ENCODE peak calls at places on chromosomes 6 and 20, in eight cellular contexts. G is tibial artery, X is fibroblast of the aortic adventitia, A is A549, B is GM12878, F is IMR-90, C is spleen, K is ovary. W is an unnamed sample.

GRCh38 chr6:72564231-72564630 is 57.6 kb upstream of the KCNQ5 start:
- DNase-seq in K (no peak), B (no peak), X (no peak), C (no peak), A (no peak), G (no peak), F (peak), W (no peak)

GRCh38 chr6:7236312-7237209 is 76.4 kb downstream of the SSR1 start:
- DNase-seq in C (no peak), F (no peak), B (peak), G (no peak), X (no peak), A (no peak), K (no peak), W (peak)

GRCh38 chr6:132504757-132505156 is 8.2 kb downstream of the STX7 start:
- DNase-seq in C (no peak), A (no peak), X (no peak), G (no peak), K (no peak), F (no peak), B (no peak), W (no peak)

GRCh38 chr6:108114861-108115597 is 40.5 kb upstream of the OSTM1 start:
- DNase-seq in F (peak), B (no peak), A (peak), X (peak), G (peak), K (peak), C (peak), W (no peak)

GRCh38 chr6:24431045-24431451 is 28.3 kb downstream of the MRS2 start:
- DNase-seq in B (no peak), X (peak), C (no peak), K (no peak), A (peak), F (peak), G (no peak), W (no peak)

GRCh38 chr6:1390071-1390804 is 862 bp downstream of the FOXF2 start:
- DNase-seq in B (no peak), A (peak), F (peak), K (no peak), C (peak), X (peak), G (no peak), W (no peak)

GRCh38 chr6:151494235-151494950 is 576 bp downstream of the CCDC170 start:
- DNase-seq in A (peak), G (peak), B (no peak), X (peak), K (peak), F (peak), C (peak), W (no peak)

GRCh38 chr6:110618591-110619267 is 142.3 kb upstream of the SLC22A16 start:
- DNase-seq in G (no peak), A (peak), B (peak), X (peak), F (peak), K (no peak), C (no peak), W (no peak)

GRCh38 chr6:46325561-46326525 is 155.1 kb upstream of the ENPP5 start:
- DNase-seq in K (peak), A (no peak), F (peak), X (peak), C (peak), B (no peak), G (no peak), W (no peak)

GRCh38 chr6:106181664-106182418 is 95.7 kb downstream of the PRDM1 start:
- DNase-seq in B (peak), K (no peak), F (peak), G (no peak), A (peak), C (no peak), X (peak), W (no peak)

GRCh38 chr20:21640556-21640955 is 64.9 kb upstream of the PAX1 start:
- DNase-seq in G (no peak), C (no peak), K (no peak), F (no peak), X (no peak), B (no peak), A (peak), W (no peak)

GRCh38 chr6:36633915-36634314 is 39.8 kb downstream of the SRSF3 start:
- DNase-seq in G (peak), X (peak), A (no peak), B (no peak), C (peak), K (peak), F (peak), W (peak)

GRCh38 chr6:76574746-76575145 is 502.3 kb upstream of the IMPG1 start:
- DNase-seq in G (no peak), B (no peak), A (no peak), F (no peak), K (no peak), X (no peak), C (no peak), W (no peak)

GRCh38 chr20:8880085-8880853 is 188.6 kb upstream of the PLCB4 start:
- DNase-seq in X (no peak), C (no peak), B (no peak), K (no peak), A (peak), G (no peak), F (no peak), W (no peak)

GRCh38 chr6:25053875-25054371 is 118.2 kb upstream of the RIPOR2 start:
- DNase-seq in F (peak), B (no peak), C (no peak), X (peak), K (no peak), A (no peak), G (no peak), W (no peak)

GRCh38 chr20:19603390-19603753 is 154.7 kb upstream of the RIN2 start:
- DNase-seq in B (no peak), K (no peak), X (no peak), F (no peak), C (no peak), A (no peak), G (no peak), W (no peak)

GRCh38 chr6:118252474-118252873 is 295.6 kb upstream of the PLN start:
- DNase-seq in C (no peak), F (no peak), A (no peak), X (no peak), G (no peak), K (no peak), B (no peak), W (no peak)

GRCh38 chr6:169829786-169830185 is 78.4 kb downstream of the ERMARD start:
- DNase-seq in F (no peak), K (no peak), X (no peak), A (no peak), C (peak), B (no peak), G (no peak), W (no peak)

GRCh38 chr20:33663161-33664084 is 1.3 kb downstream of the C20orf144 start:
- DNase-seq in A (peak), X (peak), K (peak), C (peak), B (no peak), G (peak), F (peak), W (no peak)

GRCh38 chr6:166957087-166957804 is 896 bp upstream of the RNASET2 start:
- DNase-seq in C (peak), K (peak), X (no peak), G (peak), F (no peak), A (no peak), B (no peak), W (no peak)

GRCh38 chr20:12928755-12929401 is 79.9 kb upstream of the SPTLC3 start:
- DNase-seq in K (no peak), G (no peak), C (no peak), X (peak), F (peak), B (no peak), A (peak), W (no peak)

GRCh38 chr6:127976796-127977195 is 75.9 kb upstream of the THEMIS start:
- DNase-seq in B (no peak), C (no peak), X (no peak), K (no peak), F (no peak), G (no peak), A (no peak), W (no peak)

GRCh38 chr6:37732688-37733087 is 35.0 kb upstream of the MDGA1 start:
- DNase-seq in B (no peak), C (no peak), F (no peak), X (no peak), K (no peak), G (no peak), A (no peak), W (no peak)

DNA sequence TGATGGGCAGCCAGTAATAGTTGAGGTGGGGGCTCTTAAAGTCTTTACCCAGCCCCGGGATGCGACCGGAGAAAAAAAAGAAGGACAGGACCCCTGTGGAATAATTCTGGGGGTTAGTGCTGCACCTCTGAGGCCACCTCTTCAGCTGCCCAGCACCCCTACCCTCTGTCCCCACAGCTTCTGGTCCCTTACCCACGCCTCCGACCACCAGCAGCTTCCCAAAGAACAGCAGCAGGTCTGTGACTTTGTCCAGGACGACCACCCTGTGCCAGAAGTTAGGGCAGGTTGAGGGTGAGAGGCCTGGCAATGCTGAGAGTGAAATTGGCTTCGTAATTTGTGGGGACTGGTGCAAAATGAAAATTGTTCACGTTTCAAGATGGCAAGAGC is 2.2 kb upstream of the NEU1 start:
- DNase-seq in G (no peak), B (no peak), K (no peak), F (no peak), X (no peak), A (no peak), C (no peak), W (no peak)
- TF ChIP-seq CTCF in G (no peak), B (no peak), K (no peak), F (no peak), X (no peak), A (no peak), C (no peak), W (no peak)

DNA sequence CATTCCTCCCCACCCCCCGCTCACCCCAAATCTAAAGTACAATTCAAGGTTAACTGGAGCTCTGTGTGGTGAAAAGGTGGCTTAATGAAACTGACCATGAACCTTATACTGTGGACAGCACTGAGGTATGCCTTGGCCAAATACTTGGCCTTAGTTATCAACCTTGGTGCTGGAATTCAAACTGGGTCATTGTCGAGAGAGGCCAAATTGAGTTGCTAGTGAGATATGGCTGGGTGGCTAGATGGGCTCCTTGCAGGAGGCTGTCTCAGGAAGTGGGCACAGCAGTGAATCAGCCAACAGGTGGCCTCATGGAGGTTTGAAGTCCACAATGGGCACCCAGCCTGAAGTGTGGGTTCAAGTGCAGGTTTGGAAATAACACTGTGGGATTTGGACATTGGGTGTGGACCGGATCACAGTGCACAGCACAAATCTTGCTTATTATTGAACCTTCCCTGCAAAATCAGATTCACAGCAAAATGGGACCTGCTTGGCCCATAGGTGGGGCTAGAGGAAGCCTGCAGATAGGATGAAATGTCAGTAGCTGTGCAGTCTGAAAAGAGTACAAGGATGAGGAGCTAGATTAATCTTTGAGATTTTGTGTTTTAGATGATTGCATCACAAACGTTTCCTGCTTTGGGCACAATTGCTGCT is 5.6 kb upstream of the BTBD3 start:
- DNase-seq in B (no peak), C (no peak), A (peak), G (no peak), F (no peak), K (no peak), X (peak), W (no peak)
- TF ChIP-seq CTCF in B (peak), C (no peak), A (peak), G (no peak), F (peak), K (no peak), X (peak), W (peak)

GRCh38 chr6:138291849-138292181 is 73.5 kb upstream of the PBOV1 start:
- DNase-seq in F (no peak), A (no peak), G (no peak), K (no peak), B (no peak), X (no peak), C (peak), W (no peak)

GRCh38 chr6:138291036-138291848 is 73.0 kb upstream of the PBOV1 start:
- DNase-seq in F (no peak), X (no peak), K (no peak), C (peak), G (no peak), A (no peak), B (no peak), W (no peak)

GRCh38 chr6:138287144-138287955 is 69.1 kb upstream of the PBOV1 start:
- DNase-seq in B (no peak), G (no peak), C (peak), K (no peak), A (peak), F (no peak), X (peak), W (no peak)

GRCh38 chr6:138290563-138290962 is 72.3 kb upstream of the PBOV1 start:
- DNase-seq in F (no peak), A (no peak), X (no peak), B (no peak), C (peak), G (no peak), K (no peak), W (no peak)

GRCh38 chr6:138289739-138290138 is 71.4 kb upstream of the PBOV1 start:
- DNase-seq in B (no peak), K (no peak), X (no peak), C (peak), G (no peak), A (peak), F (no peak), W (no peak)
- TF ChIP-seq CTCF in B (peak), K (no peak), X (no peak), C (no peak), G (no peak), A (no peak), F (peak), W (peak)

GRCh38 chr20:34708621-34709043 is 4.5 kb downstream of the TP53INP2 start:
- DNase-seq in A (peak), C (peak), K (peak), X (peak), B (no peak), F (peak), G (peak), W (no peak)
- TF ChIP-seq CTCF in A (peak), C (peak), K (peak), X (peak), B (peak), F (peak), G (peak), W (peak)

GRCh38 chr6:136036071-136036380 is 184.5 kb downstream of the PDE7B start:
- DNase-seq in K (no peak), X (no peak), C (no peak), A (no peak), B (no peak), G (no peak), F (no peak), W (no peak)

GRCh38 chr6:136034422-136034821 is 182.9 kb downstream of the PDE7B start:
- DNase-seq in G (no peak), B (no peak), A (no peak), C (no peak), K (no peak), F (no peak), X (no peak), W (no peak)

GRCh38 chr6:136035378-136036070 is 184.0 kb downstream of the PDE7B start:
- DNase-seq in B (no peak), F (peak), C (no peak), K (no peak), G (no peak), X (peak), A (peak), W (no peak)

GRCh38 chr6:136030131-136030530 is 178.6 kb downstream of the PDE7B start:
- DNase-seq in A (no peak), G (no peak), F (no peak), C (no peak), X (peak), B (no peak), K (no peak), W (no peak)

GRCh38 chr6:136031982-136032381 is 180.5 kb downstream of the PDE7B start:
- DNase-seq in B (no peak), A (peak), F (peak), G (no peak), C (no peak), X (peak), K (no peak), W (no peak)
- TF ChIP-seq CTCF in B (peak), A (peak), F (peak), G (peak), C (peak), X (peak), K (peak), W (peak)

GRCh38 chr6:158143700-158144099 is 24.4 kb downstream of the SERAC1 start:
- DNase-seq in F (peak), B (no peak), K (no peak), A (no peak), X (peak), C (no peak), G (no peak), W (no peak)
- TF ChIP-seq CTCF in F (peak), B (peak), K (no peak), A (peak), X (peak), C (peak), G (no peak), W (peak)

GRCh38 chr20:46406200-46406985 is at the start of gene ELMO2:
- DNase-seq in A (peak), X (peak), K (peak), G (peak), F (peak), C (peak), B (peak), W (peak)
- TF ChIP-seq CTCF in A (no peak), X (peak), K (no peak), G (peak), F (no peak), C (peak), B (no peak), W (peak)

GRCh38 chr6:90691823-90692222 is 105.0 kb upstream of the MAP3K7 start:
- DNase-seq in G (no peak), K (no peak), C (no peak), X (no peak), F (no peak), A (no peak), B (no peak), W (no peak)
- TF ChIP-seq CTCF in G (no peak), K (no peak), C (no peak), X (no peak), F (no peak), A (no peak), B (peak), W (no peak)

DNA sequence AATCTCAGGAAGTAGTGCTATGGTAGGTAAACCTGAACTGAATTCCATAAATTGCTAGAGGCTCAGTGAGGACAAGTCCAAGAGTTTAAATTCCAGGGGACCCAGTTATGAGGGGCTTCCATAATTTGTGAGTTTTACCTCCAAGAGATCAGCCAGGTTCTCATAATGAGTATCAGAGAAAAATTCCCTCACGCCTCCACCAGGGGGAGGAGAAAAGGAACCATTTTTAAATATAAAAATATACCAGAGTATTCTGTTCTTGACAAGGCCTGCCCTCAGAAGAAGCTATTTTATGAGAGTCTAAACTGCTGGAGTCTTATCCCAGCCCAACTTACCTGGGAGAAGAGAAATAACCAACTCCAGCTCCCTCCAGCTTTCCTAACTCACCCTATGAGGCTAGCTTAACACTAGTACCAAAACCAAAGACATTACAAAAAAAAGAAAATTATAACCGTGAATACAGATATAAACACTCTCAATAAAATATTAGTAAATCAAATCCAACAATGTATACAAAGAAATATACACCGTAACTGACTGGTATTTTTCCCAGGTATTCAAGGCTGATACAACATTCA is 158.7 kb downstream of the TFAP2A start:
- DNase-seq in A (no peak), X (peak), K (no peak), G (no peak), C (no peak), B (no peak), F (no peak), W (no peak)
- TF ChIP-seq CTCF in A (no peak), X (peak), K (no peak), G (no peak), C (no peak), B (peak), F (peak), W (peak)